ENCODE peak calls at places on chromosome 11, in eight cellular contexts. W is adrenal gland, Y is astrocyte, V is A549, C is Peyer's patch, D is psoas muscle, A is tibial nerve, O is spleen. Q is an unnamed sample.
A peak's percentile ranks its signal among the peaks of the same experiment; 100 is the strongest.

GRCh38 chr11:119361056-119361787 is 14.7 kb upstream of the MFRP start:
- DNase-seq in V (peak; percentile 74), Y (peak; percentile 73), C (peak; percentile 60), D (peak; percentile 82), O (peak; percentile 37), W (peak; percentile 91), A (no peak), Q (peak; percentile 77)

GRCh38 chr11:70769106-70769505 is 370.8 kb downstream of the CTTN start:
- DNase-seq in O (peak; percentile 32), V (no peak), Y (no peak), D (no peak), W (peak; percentile 53), C (no peak), A (no peak), Q (no peak)

GRCh38 chr11:110251837-110252236 is 44.6 kb downstream of the RDX start:
- DNase-seq in D (no peak), A (no peak), C (no peak), V (peak; percentile 31), W (peak; percentile 67), O (no peak), Y (peak; percentile 72), Q (no peak)

GRCh38 chr11:113192121-113192925 is 122.1 kb upstream of the TTC12 start:
- DNase-seq in O (no peak), W (peak; percentile 36), C (no peak), A (no peak), V (no peak), Y (peak; percentile 44), D (no peak), Q (no peak)

GRCh38 chr11:109696191-109696897 is 274.4 kb downstream of the C11orf87 start:
- DNase-seq in A (no peak), V (no peak), O (peak; percentile 35), W (no peak), Y (peak; percentile 34), C (no peak), D (no peak), Q (no peak)

GRCh38 chr11:13775471-13775870 is 107.0 kb downstream of the FAR1 start:
- DNase-seq in D (no peak), O (no peak), Y (no peak), W (no peak), A (no peak), C (peak; percentile 75), V (peak; percentile 9), Q (no peak)

GRCh38 chr11:121104223-121104831 is 3.3 kb downstream of the TECTA start:
- DNase-seq in C (no peak), O (no peak), W (no peak), A (no peak), D (peak; percentile 26), V (no peak), Y (no peak), Q (no peak)

GRCh38 chr11:7657306-7658025 is 15.8 kb downstream of the CYB5R2 start:
- DNase-seq in Y (peak; percentile 3), O (no peak), C (peak; percentile 67), V (peak; percentile 77), D (peak; percentile 55), W (peak; percentile 75), A (no peak), Q (peak; percentile 54)

GRCh38 chr11:133491680-133492383 is 40.5 kb downstream of the OPCML start:
- DNase-seq in O (no peak), W (no peak), C (no peak), A (no peak), Y (no peak), V (no peak), D (no peak), Q (no peak)

GRCh38 chr11:23605001-23605400 is 744.7 kb upstream of the CCDC179 start:
- DNase-seq in V (no peak), C (no peak), W (no peak), A (no peak), Y (no peak), D (no peak), O (no peak), Q (no peak)

GRCh38 chr11:45424781-45425180 is 138.6 kb upstream of the SYT13 start:
- DNase-seq in A (no peak), O (no peak), V (no peak), D (no peak), W (no peak), C (no peak), Y (no peak), Q (no peak)

GRCh38 chr11:108926522-108927380 is 261.9 kb downstream of the DDX10 start:
- DNase-seq in C (no peak), W (no peak), Y (no peak), V (no peak), A (no peak), O (no peak), D (no peak), Q (no peak)

GRCh38 chr11:30830666-30831065 is 244.5 kb upstream of the MPPED2 start:
- DNase-seq in A (no peak), C (no peak), Y (no peak), W (no peak), V (no peak), O (no peak), D (no peak), Q (no peak)

GRCh38 chr11:72924568-72925190 is 110.5 kb downstream of the ATG16L2 start:
- DNase-seq in Y (peak; percentile 16), C (no peak), A (no peak), D (no peak), W (no peak), V (peak; percentile 43), O (no peak), Q (no peak)

GRCh38 chr11:118615996-118616395 is 8.6 kb downstream of the PHLDB1 start:
- DNase-seq in Y (no peak), C (no peak), O (peak; percentile 20), W (no peak), A (peak; percentile 12), D (no peak), V (no peak), Q (no peak)

GRCh38 chr11:9687736-9688494 is 24.0 kb downstream of the SWAP70 start:
- DNase-seq in C (no peak), O (no peak), D (no peak), Y (peak; percentile 13), A (no peak), V (no peak), W (peak; percentile 47), Q (no peak)

DNA sequence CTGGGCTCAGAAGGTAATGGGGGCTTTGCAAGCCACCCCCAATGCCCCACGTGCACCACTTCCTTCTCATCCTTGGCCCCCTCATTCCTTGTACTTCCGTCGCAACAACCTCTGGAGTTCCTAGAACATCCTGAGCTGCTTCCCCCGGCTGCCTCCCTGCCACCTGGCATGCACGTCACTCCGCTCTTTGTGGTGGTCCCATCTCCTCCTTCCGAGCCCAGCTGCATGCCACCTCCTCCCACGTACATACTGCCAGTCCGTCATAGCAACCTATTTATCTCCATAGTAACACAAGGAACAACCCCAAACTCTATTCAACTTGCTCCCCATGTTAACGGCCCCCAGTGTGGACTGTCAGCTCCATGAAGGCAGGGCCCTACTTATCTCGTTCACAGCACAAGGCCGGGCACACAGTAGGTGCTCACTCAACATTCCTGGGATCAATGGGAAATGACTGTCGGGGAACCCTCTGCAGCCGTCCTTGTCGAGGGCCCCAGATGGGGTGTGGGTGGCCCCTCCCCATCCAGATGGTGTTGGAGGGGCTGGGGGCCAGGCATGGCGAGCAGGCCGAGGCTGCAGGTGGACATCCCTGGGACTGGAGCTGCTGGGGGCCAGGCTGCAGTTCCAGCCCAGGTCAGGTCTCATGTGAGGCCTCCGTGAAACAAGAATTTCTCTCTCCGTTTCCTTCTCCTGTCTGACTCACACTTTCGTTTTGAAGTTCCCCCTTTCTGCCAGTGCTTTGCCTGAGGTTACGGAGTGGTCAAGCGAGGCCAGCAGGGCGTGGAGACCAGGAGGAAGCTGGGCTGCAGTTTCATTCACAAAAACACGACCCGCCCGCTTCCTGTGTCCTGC is 4.2 kb downstream of the MYEOV start:
- DNase-seq in V (peak; percentile 94), W (peak; percentile 81), Y (peak; percentile 74), D (peak; percentile 84), C (peak; percentile 73), A (peak; percentile 54), O (peak; percentile 93), Q (no peak)
- H3K4me1 ChIP-seq in V (peaks cover 78% of the 10 kb centered on the region), W (peaks cover 32% of the 10 kb centered on the region), Y (peaks cover 58% of the 10 kb centered on the region), D (peaks cover 20% of the 10 kb centered on the region), C (peaks cover 34% of the 10 kb centered on the region), A (peaks cover 21% of the 10 kb centered on the region), O (peaks cover 55% of the 10 kb centered on the region), Q (peaks cover 87% of the 10 kb centered on the region)

GRCh38 chr11:65435981-65436411 is 13.4 kb downstream of the NEAT1 start:
- DNase-seq in C (peak; percentile 57), D (peak; percentile 52), V (peak; percentile 44), O (peak; percentile 68), A (peak; percentile 15), W (peak; percentile 64), Y (no peak), Q (peak; percentile 56)
- H3K4me1 ChIP-seq in C (peaks cover 23% of the 10 kb centered on the region), D (peaks cover 66% of the 10 kb centered on the region), V (peaks cover 97% of the 10 kb centered on the region), O (peaks cover 94% of the 10 kb centered on the region), A (peaks cover 91% of the 10 kb centered on the region), W (peaks cover 47% of the 10 kb centered on the region), Y (peaks cover 14% of the 10 kb centered on the region), Q (peaks cover 71% of the 10 kb centered on the region)

DNA sequence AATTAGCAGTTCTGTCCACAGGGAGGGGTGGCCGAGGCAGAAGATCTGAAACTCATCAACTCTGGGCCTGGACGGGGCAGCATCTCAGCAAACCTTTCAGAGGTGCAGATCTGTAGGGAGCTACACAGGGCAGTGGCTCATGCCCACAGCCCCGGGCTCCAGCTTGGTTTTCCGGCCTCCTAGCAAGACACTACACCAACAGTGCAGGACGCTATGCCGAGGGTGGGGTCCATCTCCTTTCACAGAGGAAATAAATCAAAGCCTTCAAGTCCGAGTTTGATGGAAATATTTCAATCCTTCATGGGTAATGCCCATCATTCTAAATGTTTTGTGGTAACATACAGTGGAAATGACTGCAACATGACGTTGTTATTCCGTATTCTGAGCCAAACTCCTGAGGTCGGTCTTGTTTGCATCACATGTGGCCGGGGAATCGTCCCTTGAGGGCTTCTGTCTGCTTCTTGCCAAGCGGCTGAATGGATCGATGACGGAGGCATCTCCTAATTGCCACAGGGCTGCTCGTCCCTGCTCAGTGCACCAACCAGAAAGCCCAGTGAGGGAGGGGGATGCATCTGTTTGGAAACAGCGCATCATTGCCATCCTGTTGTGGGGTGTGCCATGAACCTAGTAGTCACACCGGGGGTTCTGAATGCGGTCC is 30.0 kb downstream of the LINC01488 start:
- DNase-seq in V (no peak), A (no peak), O (peak; percentile 29), Y (peak; percentile 43), D (no peak), W (no peak), C (no peak), Q (peak; percentile 20)
- H3K4me1 ChIP-seq in V (peaks cover 9% of the 10 kb centered on the region), A (no peaks in the 10 kb centered on the region), O (no peaks in the 10 kb centered on the region), Y (peaks cover 23% of the 10 kb centered on the region), D (no peaks in the 10 kb centered on the region), W (no peaks in the 10 kb centered on the region), C (no peaks in the 10 kb centered on the region), Q (peaks cover 4% of the 10 kb centered on the region)

DNA sequence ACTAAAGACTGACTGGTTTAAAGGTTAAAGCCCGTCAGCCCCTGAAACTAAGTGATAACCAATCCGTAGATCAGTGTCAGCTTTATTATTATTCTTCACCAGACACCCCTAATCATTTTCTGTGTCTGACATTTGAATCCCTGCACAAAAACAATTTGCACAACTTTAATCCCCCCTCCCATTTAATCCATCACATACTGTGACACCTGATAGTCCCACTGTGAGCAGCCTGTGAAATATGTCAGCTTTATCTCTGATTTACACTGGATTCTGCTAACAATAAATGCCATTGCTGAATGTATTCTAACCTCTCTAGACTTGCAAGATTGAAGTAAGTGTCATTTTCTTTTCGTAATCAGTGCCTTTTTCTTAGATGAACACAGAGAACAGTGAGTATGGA is 2089.0 kb upstream of the RAG2 start:
- DNase-seq in C (no peak), O (no peak), W (no peak), D (no peak), A (no peak), V (no peak), Y (no peak), Q (no peak)
- H3K4me1 ChIP-seq in C (no peaks in the 10 kb centered on the region), O (no peaks in the 10 kb centered on the region), W (no peaks in the 10 kb centered on the region), D (no peaks in the 10 kb centered on the region), A (no peaks in the 10 kb centered on the region), V (no peaks in the 10 kb centered on the region), Y (no peaks in the 10 kb centered on the region), Q (no peaks in the 10 kb centered on the region)

Q was measured in upper lobe of left lung.